ENCODE peak calls at places on chromosomes 12 and 14, in nine cellular contexts. One of them, this sample, is unnamed.

GRCh38 chr14:54116972-54117371 is 160.3 kb upstream of the BMP4 start:
- DNase-seq in psoas muscle: no peak
- DNase-seq in type B pancreatic cell: no peak
- DNase-seq in IMR-90: peak
- DNase-seq in colonic mucosa: no peak
- DNase-seq in neural progenitor cell: no peak
- DNase-seq in HFFc6: peak
- DNase-seq in endothelial cell of umbilical vein: peak
- DNase-seq in WTC11: no peak
- DNase-seq in this sample: no peak

GRCh38 chr14:65432361-65432948 is 19.9 kb downstream of the FUT8 start:
- DNase-seq in psoas muscle: no peak
- DNase-seq in type B pancreatic cell: no peak
- DNase-seq in IMR-90: no peak
- DNase-seq in colonic mucosa: no peak
- DNase-seq in neural progenitor cell: no peak
- DNase-seq in HFFc6: no peak
- DNase-seq in endothelial cell of umbilical vein: no peak
- DNase-seq in WTC11: no peak
- DNase-seq in this sample: no peak

GRCh38 chr12:41407240-41407799 is 219.2 kb downstream of the PDZRN4 start:
- DNase-seq in psoas muscle: no peak
- DNase-seq in type B pancreatic cell: no peak
- DNase-seq in IMR-90: no peak
- DNase-seq in colonic mucosa: no peak
- DNase-seq in neural progenitor cell: peak
- DNase-seq in HFFc6: no peak
- DNase-seq in endothelial cell of umbilical vein: no peak
- DNase-seq in WTC11: no peak
- DNase-seq in this sample: no peak

GRCh38 chr14:94615823-94616570 is 3.8 kb downstream of the SERPINA3 start:
- DNase-seq in psoas muscle: no peak
- DNase-seq in type B pancreatic cell: no peak
- DNase-seq in IMR-90: no peak
- DNase-seq in colonic mucosa: no peak
- DNase-seq in neural progenitor cell: no peak
- DNase-seq in HFFc6: no peak
- DNase-seq in endothelial cell of umbilical vein: no peak
- DNase-seq in WTC11: no peak
- DNase-seq in this sample: no peak

GRCh38 chr12:85575115-85576096 is 260.8 kb downstream of the RASSF9 start:
- DNase-seq in psoas muscle: no peak
- DNase-seq in type B pancreatic cell: no peak
- DNase-seq in IMR-90: peak
- DNase-seq in colonic mucosa: peak
- DNase-seq in neural progenitor cell: peak
- DNase-seq in HFFc6: peak
- DNase-seq in endothelial cell of umbilical vein: peak
- DNase-seq in WTC11: peak
- DNase-seq in this sample: peak

GRCh38 chr12:49883065-49883464 is 20.6 kb downstream of the FAIM2 start:
- DNase-seq in psoas muscle: no peak
- DNase-seq in type B pancreatic cell: no peak
- DNase-seq in IMR-90: no peak
- DNase-seq in colonic mucosa: no peak
- DNase-seq in neural progenitor cell: peak
- DNase-seq in HFFc6: no peak
- DNase-seq in endothelial cell of umbilical vein: no peak
- DNase-seq in WTC11: peak
- DNase-seq in this sample: no peak

GRCh38 chr12:78167510-78167909 is 336.8 kb downstream of the NAV3 start:
- DNase-seq in psoas muscle: no peak
- DNase-seq in type B pancreatic cell: no peak
- DNase-seq in IMR-90: no peak
- DNase-seq in colonic mucosa: no peak
- DNase-seq in neural progenitor cell: no peak
- DNase-seq in HFFc6: no peak
- DNase-seq in endothelial cell of umbilical vein: no peak
- DNase-seq in WTC11: no peak
- DNase-seq in this sample: no peak

GRCh38 chr12:93526786-93527428 is 45.6 kb upstream of the SOCS2 start:
- DNase-seq in psoas muscle: no peak
- DNase-seq in type B pancreatic cell: no peak
- DNase-seq in IMR-90: peak
- DNase-seq in colonic mucosa: no peak
- DNase-seq in neural progenitor cell: peak
- DNase-seq in HFFc6: peak
- DNase-seq in endothelial cell of umbilical vein: peak
- DNase-seq in WTC11: no peak
- DNase-seq in this sample: peak

GRCh38 chr12:98999569-98999968 is 354.5 kb downstream of the APAF1 start:
- DNase-seq in psoas muscle: no peak
- DNase-seq in type B pancreatic cell: no peak
- DNase-seq in IMR-90: no peak
- DNase-seq in colonic mucosa: no peak
- DNase-seq in neural progenitor cell: no peak
- DNase-seq in HFFc6: no peak
- DNase-seq in endothelial cell of umbilical vein: no peak
- DNase-seq in WTC11: no peak
- DNase-seq in this sample: no peak

GRCh38 chr12:13135336-13136178 is 32.1 kb upstream of the GSG1 start:
- DNase-seq in psoas muscle: peak
- DNase-seq in type B pancreatic cell: no peak
- DNase-seq in IMR-90: peak
- DNase-seq in colonic mucosa: no peak
- DNase-seq in neural progenitor cell: no peak
- DNase-seq in HFFc6: peak
- DNase-seq in endothelial cell of umbilical vein: peak
- DNase-seq in WTC11: peak
- DNase-seq in this sample: peak

GRCh38 chr12:122950276-122950675 is 16.0 kb downstream of the ABCB9 start:
- DNase-seq in psoas muscle: no peak
- DNase-seq in type B pancreatic cell: no peak
- DNase-seq in IMR-90: no peak
- DNase-seq in colonic mucosa: no peak
- DNase-seq in neural progenitor cell: no peak
- DNase-seq in HFFc6: no peak
- DNase-seq in endothelial cell of umbilical vein: no peak
- DNase-seq in WTC11: no peak
- DNase-seq in this sample: no peak

GRCh38 chr14:68153275-68153674 is 333.7 kb downstream of the RAD51B start:
- DNase-seq in psoas muscle: no peak
- DNase-seq in type B pancreatic cell: no peak
- DNase-seq in IMR-90: no peak
- DNase-seq in colonic mucosa: no peak
- DNase-seq in neural progenitor cell: no peak
- DNase-seq in HFFc6: no peak
- DNase-seq in endothelial cell of umbilical vein: no peak
- DNase-seq in WTC11: no peak
- DNase-seq in this sample: no peak

GRCh38 chr14:35235840-35236239 is 56.3 kb upstream of the PSMA6 start:
- DNase-seq in psoas muscle: no peak
- DNase-seq in type B pancreatic cell: no peak
- DNase-seq in IMR-90: no peak
- DNase-seq in colonic mucosa: no peak
- DNase-seq in neural progenitor cell: no peak
- DNase-seq in HFFc6: no peak
- DNase-seq in endothelial cell of umbilical vein: no peak
- DNase-seq in WTC11: no peak
- DNase-seq in this sample: no peak

GRCh38 chr12:94867066-94867855 is 136.2 kb downstream of the NDUFA12 start:
- DNase-seq in psoas muscle: no peak
- DNase-seq in type B pancreatic cell: no peak
- DNase-seq in IMR-90: peak
- DNase-seq in colonic mucosa: no peak
- DNase-seq in neural progenitor cell: no peak
- DNase-seq in HFFc6: peak
- DNase-seq in endothelial cell of umbilical vein: no peak
- DNase-seq in WTC11: no peak
- DNase-seq in this sample: no peak

GRCh38 chr12:80901661-80902060 is 36.1 kb downstream of the LIN7A start:
- DNase-seq in psoas muscle: no peak
- DNase-seq in type B pancreatic cell: no peak
- DNase-seq in IMR-90: no peak
- DNase-seq in colonic mucosa: no peak
- DNase-seq in neural progenitor cell: no peak
- DNase-seq in HFFc6: no peak
- DNase-seq in endothelial cell of umbilical vein: no peak
- DNase-seq in WTC11: no peak
- DNase-seq in this sample: no peak

GRCh38 chr14:93072659-93073365 is 42.9 kb downstream of the ITPK1 start:
- DNase-seq in psoas muscle: no peak
- DNase-seq in type B pancreatic cell: no peak
- DNase-seq in IMR-90: no peak
- DNase-seq in colonic mucosa: no peak
- DNase-seq in neural progenitor cell: no peak
- DNase-seq in HFFc6: no peak
- DNase-seq in endothelial cell of umbilical vein: no peak
- DNase-seq in WTC11: no peak
- DNase-seq in this sample: no peak

GRCh38 chr14:70663707-70664179 is 22.0 kb downstream of the TTC9 start:
- DNase-seq in psoas muscle: no peak
- DNase-seq in type B pancreatic cell: no peak
- DNase-seq in IMR-90: peak
- DNase-seq in colonic mucosa: no peak
- DNase-seq in neural progenitor cell: no peak
- DNase-seq in HFFc6: peak
- DNase-seq in endothelial cell of umbilical vein: no peak
- DNase-seq in WTC11: no peak
- DNase-seq in this sample: no peak

GRCh38 chr12:48388430-48388829 is 37.7 kb upstream of the ZNF641 start:
- DNase-seq in psoas muscle: no peak
- DNase-seq in type B pancreatic cell: no peak
- DNase-seq in IMR-90: peak
- DNase-seq in colonic mucosa: no peak
- DNase-seq in neural progenitor cell: no peak
- DNase-seq in HFFc6: peak
- DNase-seq in endothelial cell of umbilical vein: peak
- DNase-seq in WTC11: no peak
- DNase-seq in this sample: no peak

GRCh38 chr12:48390026-48390425 is 39.3 kb upstream of the ZNF641 start:
- DNase-seq in psoas muscle: no peak
- DNase-seq in type B pancreatic cell: no peak
- DNase-seq in IMR-90: no peak
- DNase-seq in colonic mucosa: no peak
- DNase-seq in neural progenitor cell: no peak
- DNase-seq in HFFc6: no peak
- DNase-seq in endothelial cell of umbilical vein: no peak
- DNase-seq in WTC11: no peak
- DNase-seq in this sample: no peak

GRCh38 chr12:48389409-48389808 is 38.7 kb upstream of the ZNF641 start:
- DNase-seq in psoas muscle: no peak
- DNase-seq in type B pancreatic cell: no peak
- DNase-seq in IMR-90: no peak
- DNase-seq in colonic mucosa: no peak
- DNase-seq in neural progenitor cell: no peak
- DNase-seq in HFFc6: no peak
- DNase-seq in endothelial cell of umbilical vein: no peak
- DNase-seq in WTC11: no peak
- DNase-seq in this sample: no peak

DNA sequence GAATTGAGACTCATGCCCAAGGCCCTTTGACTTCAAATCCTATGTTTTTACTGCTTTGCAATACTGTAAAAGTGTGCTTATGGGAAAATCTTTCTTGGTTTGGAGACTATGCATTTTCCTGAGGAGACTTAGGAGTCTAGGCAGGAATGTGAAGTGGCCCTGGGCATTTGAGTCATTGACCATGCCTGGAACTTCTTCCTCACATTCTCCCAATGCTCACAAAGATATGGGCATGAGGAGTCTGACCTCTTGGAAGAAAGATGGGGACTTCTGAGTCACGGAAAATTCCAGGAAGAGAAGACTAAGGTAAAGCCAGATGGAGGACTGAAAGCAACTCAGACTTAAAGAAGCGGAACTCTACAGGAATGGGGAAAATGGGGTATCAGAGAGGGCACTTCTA is 38.2 kb upstream of the ZNF641 start:
- DNase-seq in psoas muscle: no peak
- DNase-seq in type B pancreatic cell: no peak
- DNase-seq in IMR-90: peak
- DNase-seq in colonic mucosa: no peak
- DNase-seq in neural progenitor cell: no peak
- DNase-seq in HFFc6: peak
- DNase-seq in endothelial cell of umbilical vein: no peak
- DNase-seq in WTC11: no peak
- DNase-seq in this sample: no peak
- TF ChIP-seq CTCF in psoas muscle: no peak
- TF ChIP-seq CTCF in type B pancreatic cell: no peak
- TF ChIP-seq CTCF in IMR-90: no peak
- TF ChIP-seq CTCF in colonic mucosa: no peak
- TF ChIP-seq CTCF in neural progenitor cell: no peak
- TF ChIP-seq CTCF in HFFc6: no peak
- TF ChIP-seq CTCF in endothelial cell of umbilical vein: no peak
- TF ChIP-seq CTCF in WTC11: no peak
- TF ChIP-seq CTCF in this sample: no peak

GRCh38 chr14:90936757-90937440 is 120.7 kb upstream of the TTC7B start:
- DNase-seq in psoas muscle: no peak
- DNase-seq in type B pancreatic cell: no peak
- DNase-seq in IMR-90: no peak
- DNase-seq in colonic mucosa: no peak
- DNase-seq in neural progenitor cell: no peak
- DNase-seq in HFFc6: no peak
- DNase-seq in endothelial cell of umbilical vein: no peak
- DNase-seq in WTC11: no peak
- DNase-seq in this sample: no peak
- TF ChIP-seq CTCF in psoas muscle: no peak
- TF ChIP-seq CTCF in type B pancreatic cell: no peak
- TF ChIP-seq CTCF in IMR-90: no peak
- TF ChIP-seq CTCF in colonic mucosa: no peak
- TF ChIP-seq CTCF in neural progenitor cell: no peak
- TF ChIP-seq CTCF in HFFc6: no peak
- TF ChIP-seq CTCF in endothelial cell of umbilical vein: no peak
- TF ChIP-seq CTCF in WTC11: no peak
- TF ChIP-seq CTCF in this sample: no peak

GRCh38 chr14:59123975-59124374 is 64.5 kb upstream of the DAAM1 start:
- DNase-seq in psoas muscle: no peak
- DNase-seq in type B pancreatic cell: no peak
- DNase-seq in IMR-90: peak
- DNase-seq in colonic mucosa: no peak
- DNase-seq in neural progenitor cell: no peak
- DNase-seq in HFFc6: peak
- DNase-seq in endothelial cell of umbilical vein: no peak
- DNase-seq in WTC11: no peak
- DNase-seq in this sample: no peak
- TF ChIP-seq CTCF in psoas muscle: peak
- TF ChIP-seq CTCF in type B pancreatic cell: peak
- TF ChIP-seq CTCF in IMR-90: peak
- TF ChIP-seq CTCF in colonic mucosa: no peak
- TF ChIP-seq CTCF in neural progenitor cell: peak
- TF ChIP-seq CTCF in HFFc6: peak
- TF ChIP-seq CTCF in endothelial cell of umbilical vein: no peak
- TF ChIP-seq CTCF in WTC11: no peak
- TF ChIP-seq CTCF in this sample: peak

GRCh38 chr14:51094901-51095853 is at the start of gene TRIM9:
- DNase-seq in psoas muscle: peak
- DNase-seq in type B pancreatic cell: peak
- DNase-seq in IMR-90: peak
- DNase-seq in colonic mucosa: peak
- DNase-seq in neural progenitor cell: peak
- DNase-seq in HFFc6: peak
- DNase-seq in endothelial cell of umbilical vein: peak
- DNase-seq in WTC11: peak
- DNase-seq in this sample: peak
- TF ChIP-seq CTCF in psoas muscle: no peak
- TF ChIP-seq CTCF in type B pancreatic cell: no peak
- TF ChIP-seq CTCF in IMR-90: no peak
- TF ChIP-seq CTCF in colonic mucosa: no peak
- TF ChIP-seq CTCF in neural progenitor cell: no peak
- TF ChIP-seq CTCF in HFFc6: no peak
- TF ChIP-seq CTCF in endothelial cell of umbilical vein: no peak
- TF ChIP-seq CTCF in WTC11: no peak
- TF ChIP-seq CTCF in this sample: no peak

This sample was measured in AG09319.